ENCODE peak calls at places on chromosomes 3 and 15, in four cellular contexts. O is lower lobe of right lung, Q is uterus, C is breast epithelium. Y is an unnamed sample.

GRCh38 chr3:181134873-181135272 is 145.3 kb upstream of the DNAJC19 start:
- DNase-seq in O (no peak), Q (no peak), C (no peak), Y (no peak)

GRCh38 chr3:160675566-160676124 is 1.3 kb upstream of the ARL14 start:
- DNase-seq in O (no peak), Q (no peak), C (no peak), Y (no peak)

GRCh38 chr3:136988651-136989050 is 30.9 kb downstream of the IL20RB start:
- DNase-seq in O (no peak), Q (no peak), C (no peak), Y (no peak)

GRCh38 chr3:153144779-153145178 is 17.2 kb upstream of the RAP2B start:
- DNase-seq in O (no peak), Q (no peak), C (no peak), Y (peak; percentile 18)

GRCh38 chr3:138829886-138830510 is 4.7 kb downstream of the PIK3CB start:
- DNase-seq in O (no peak), Q (no peak), C (no peak), Y (no peak)

GRCh38 chr3:174442317-174442682 is 416.8 kb upstream of the NAALADL2 start:
- DNase-seq in O (no peak), Q (no peak), C (no peak), Y (no peak)

GRCh38 chr15:70281811-70282307 is 184.1 kb upstream of the TLE3 start:
- DNase-seq in O (no peak), Q (no peak), C (no peak), Y (peak; percentile 55)

GRCh38 chr3:177816667-177817208 is 619.5 kb upstream of the TBL1XR1 start:
- DNase-seq in O (no peak), Q (no peak), C (no peak), Y (peak; percentile 67)

GRCh38 chr15:38620851-38621594 is 56.4 kb upstream of the RASGRP1 start:
- DNase-seq in O (no peak), Q (no peak), C (no peak), Y (no peak)

GRCh38 chr3:36124118-36124796 is 256.0 kb upstream of the STAC start:
- DNase-seq in O (no peak), Q (no peak), C (no peak), Y (peak; percentile 18)

GRCh38 chr3:123518892-123519485 is 65.9 kb downstream of the HACD2 start:
- DNase-seq in O (no peak), Q (no peak), C (no peak), Y (no peak)

GRCh38 chr3:35045106-35045505 is 594.2 kb upstream of the ARPP21 start:
- DNase-seq in O (no peak), Q (no peak), C (no peak), Y (no peak)

GRCh38 chr15:62453979-62454378 is 288.9 kb upstream of the C2CD4B start:
- DNase-seq in O (no peak), Q (no peak), C (no peak), Y (peak; percentile 30)

GRCh38 chr15:57364282-57365007 is 11.9 kb upstream of the CGNL1 start:
- DNase-seq in O (no peak), Q (no peak), C (no peak), Y (no peak)

GRCh38 chr3:171786997-171787396 is 23.3 kb downstream of the PLD1 start:
- DNase-seq in O (no peak), Q (no peak), C (no peak), Y (no peak)

GRCh38 chr3:182789371-182789770 is 3.9 kb upstream of the ATP11B start:
- DNase-seq in O (no peak), Q (no peak), C (no peak), Y (no peak)

GRCh38 chr3:136396916-136397315 is 146.8 kb downstream of the PCCB start:
- DNase-seq in O (no peak), Q (no peak), C (no peak), Y (no peak)

GRCh38 chr3:186849392-186849975 is 7.0 kb downstream of the ADIPOQ start:
- DNase-seq in O (no peak), Q (no peak), C (no peak), Y (peak; percentile 55)

GRCh38 chr3:170977911-170978310 is 48.6 kb downstream of the SLC2A2 start:
- DNase-seq in O (no peak), Q (no peak), C (no peak), Y (no peak)

GRCh38 chr3:72496055-72496690 is 352.1 kb downstream of the SHQ1 start:
- DNase-seq in O (no peak), Q (no peak), C (no peak), Y (no peak)

GRCh38 chr3:45787551-45787950 is 8.8 kb downstream of the SLC6A20 start:
- DNase-seq in O (no peak), Q (no peak), C (no peak), Y (no peak)

GRCh38 chr15:80159811-80160569 is 7.2 kb downstream of the FAH start:
- DNase-seq in O (no peak), Q (no peak), C (no peak), Y (no peak)

GRCh38 chr3:50230106-50230832 is 5.7 kb upstream of the GNAI2 start:
- DNase-seq in O (peak; percentile 55), Q (no peak), C (no peak), Y (no peak)

DNA sequence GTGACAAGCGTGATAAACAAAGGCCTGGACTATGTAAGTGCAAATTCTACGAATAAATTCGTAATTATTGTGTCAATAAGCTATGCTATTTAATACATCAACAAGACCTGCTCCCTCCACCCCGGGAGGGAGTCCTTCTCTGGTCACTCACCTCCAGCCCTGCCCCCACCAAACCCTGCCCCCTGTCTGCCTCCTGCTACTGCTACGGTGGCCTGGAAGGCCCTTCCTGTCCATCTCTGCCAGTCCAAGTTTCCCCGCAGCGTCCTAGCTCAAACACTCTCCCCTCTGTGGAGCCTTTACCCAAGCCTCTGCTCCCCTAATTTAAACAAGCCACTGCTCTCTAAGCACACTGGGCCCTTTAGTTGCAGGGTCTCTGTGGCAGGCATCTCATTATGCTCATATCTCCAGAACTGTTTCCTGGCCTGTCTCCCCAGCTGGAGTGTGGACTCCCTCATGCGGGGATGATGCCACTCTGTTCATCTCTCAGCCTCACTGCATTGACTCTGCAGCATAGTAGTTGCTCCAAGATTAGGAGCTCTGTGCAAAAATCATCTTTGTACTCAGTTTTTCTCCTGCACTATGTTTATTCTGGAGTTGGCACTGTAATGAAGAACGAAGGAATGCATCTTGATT is 241.2 kb downstream of the NTRK3 start:
- DNase-seq in O (no peak), Q (peak; percentile 27), C (no peak), Y (no peak)
- TF ChIP-seq CTCF in O (no peak), Q (no peak), C (no peak), Y (no peak)

GRCh38 chr3:57080171-57080570 is 19.7 kb downstream of the SPATA12 start:
- DNase-seq in O (no peak), Q (no peak), C (no peak), Y (no peak)

GRCh38 chr3:57078366-57079220 is 18.1 kb downstream of the SPATA12 start:
- DNase-seq in O (peak; percentile 60), Q (peak; percentile 58), C (peak; percentile 66), Y (peak; percentile 8)

GRCh38 chr3:57077630-57078365 is 17.3 kb downstream of the SPATA12 start:
- DNase-seq in O (no peak), Q (no peak), C (no peak), Y (peak; percentile 6)

GRCh38 chr3:57081173-57081572 is 20.7 kb downstream of the SPATA12 start:
- DNase-seq in O (no peak), Q (no peak), C (no peak), Y (no peak)

GRCh38 chr3:57079221-57079831 is 18.9 kb downstream of the SPATA12 start:
- DNase-seq in O (peak; percentile 56), Q (peak; percentile 31), C (peak; percentile 56), Y (peak; percentile 41)
- H3K27ac ChIP-seq in O (no peak overlapping the region), Q (peak overlapping the region; percentile 63), C (peak overlapping the region; percentile 76), Y (no peak overlapping the region)

GRCh38 chr3:103791786-103792515 is 1357.1 kb downstream of the ZPLD1 start:
- DNase-seq in O (no peak), Q (no peak), C (no peak), Y (no peak)

GRCh38 chr3:103796068-103796467 is 1361.3 kb downstream of the ZPLD1 start:
- DNase-seq in O (no peak), Q (no peak), C (no peak), Y (no peak)

DNA sequence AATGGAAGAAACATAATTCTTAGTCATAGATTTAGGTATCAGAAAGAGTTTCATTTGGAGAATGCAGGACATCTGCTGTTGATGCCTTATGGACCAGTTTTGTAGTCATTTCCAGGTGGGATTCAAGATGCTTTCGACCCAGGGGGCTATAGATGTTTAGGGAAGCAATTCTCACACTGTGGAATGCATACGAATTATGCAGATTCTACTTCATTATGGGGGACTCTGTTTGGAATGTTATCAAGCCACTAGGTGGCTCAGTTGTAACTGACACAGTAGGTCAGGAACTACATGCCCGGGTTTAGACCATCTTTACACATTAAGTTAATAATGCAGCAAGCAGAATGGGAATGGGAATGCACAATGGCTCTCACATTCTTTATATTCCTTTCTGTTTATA is 1359.8 kb downstream of the ZPLD1 start:
- DNase-seq in O (no peak), Q (no peak), C (no peak), Y (no peak)
- TF ChIP-seq CTCF in O (no peak), Q (no peak), C (no peak), Y (peak; percentile 20)

GRCh38 chr3:148600902-148601765 is 96.6 kb upstream of the AGTR1 start:
- DNase-seq in O (no peak), Q (no peak), C (no peak), Y (peak; percentile 8)
- H3K27ac ChIP-seq in O (no peak overlapping the region), Q (no peak overlapping the region), C (no peak overlapping the region), Y (no peak overlapping the region)

GRCh38 chr3:128845119-128845518 is 34.3 kb upstream of the ACAD9 start:
- DNase-seq in O (no peak), Q (no peak), C (no peak), Y (no peak)
- TF ChIP-seq CTCF in O (no peak), Q (no peak), C (no peak), Y (no peak)

DNA sequence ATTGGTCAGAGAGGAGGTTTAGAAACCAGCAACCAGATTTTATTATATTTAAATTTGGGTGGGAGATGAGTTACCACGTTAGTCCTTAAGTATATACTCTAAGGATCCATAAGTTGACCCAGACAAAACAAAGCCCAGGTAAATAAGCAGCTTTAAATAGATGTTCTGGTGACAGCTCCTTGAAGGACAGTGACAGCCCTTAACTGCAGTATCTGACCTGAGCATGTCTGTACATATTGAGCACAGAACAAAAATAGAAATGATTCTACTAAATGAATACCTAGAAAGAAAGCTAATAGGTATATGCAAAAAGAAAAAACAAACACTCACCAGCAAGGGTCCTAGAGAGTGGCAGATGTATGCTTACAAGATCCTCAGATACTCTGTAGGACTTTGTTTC is 63.0 kb downstream of the UBR1 start:
- DNase-seq in O (no peak), Q (no peak), C (no peak), Y (no peak)
- H3K27ac ChIP-seq in O (no peak overlapping the region), Q (no peak overlapping the region), C (no peak overlapping the region), Y (no peak overlapping the region)

GRCh38 chr3:128949158-128949557 is 44.7 kb downstream of the CFAP92 start:
- DNase-seq in O (no peak), Q (no peak), C (no peak), Y (no peak)

GRCh38 chr3:128945878-128946175 is 48.0 kb downstream of the CFAP92 start:
- DNase-seq in O (no peak), Q (no peak), C (no peak), Y (no peak)

GRCh38 chr3:128945041-128945877 is 48.6 kb downstream of the CFAP92 start:
- DNase-seq in O (no peak), Q (no peak), C (no peak), Y (no peak)

GRCh38 chr3:128946411-128946810 is 47.5 kb downstream of the CFAP92 start:
- DNase-seq in O (no peak), Q (no peak), C (no peak), Y (no peak)

GRCh38 chr3:128950223-128950938 is 43.5 kb downstream of the CFAP92 start:
- DNase-seq in O (no peak), Q (no peak), C (no peak), Y (no peak)
- TF ChIP-seq CTCF in O (no peak), Q (no peak), C (no peak), Y (no peak)

GRCh38 chr3:111747490-111747889 is 111.6 kb upstream of the PHLDB2 start:
- DNase-seq in O (no peak), Q (no peak), C (no peak), Y (peak; percentile 54)
- H3K27ac ChIP-seq in O (no peak overlapping the region), Q (no peak overlapping the region), C (no peak overlapping the region), Y (no peak overlapping the region)

Y was measured in RWPE1.